ENCODE peak calls at places on chromosome 7, in four cellular contexts. X is astrocyte, C is hepatocyte, F is GM23338. L is an unnamed sample.

GRCh38 chr7:78306631-78307030 is 508.1 kb downstream of the PHTF2 start:
- DNase-seq in F (no peak), C (no peak), X (no peak), L (no peak)

GRCh38 chr7:135168001-135168400 is 2.5 kb downstream of the CYREN start:
- DNase-seq in X (no peak), C (peak; percentile 42), F (no peak), L (no peak)

GRCh38 chr7:55055479-55055878 is 36.7 kb downstream of the EGFR start:
- DNase-seq in F (no peak), X (peak; percentile 66), C (no peak), L (no peak)

GRCh38 chr7:3461923-3462322 is 160.9 kb downstream of the SDK1 start:
- DNase-seq in F (no peak), C (no peak), X (no peak), L (no peak)

GRCh38 chr7:69598487-69599148 is 343 bp downstream of the AUTS2 start:
- DNase-seq in C (no peak), F (peak; percentile 58), X (peak; percentile 22), L (peak; percentile 19)

GRCh38 chr7:151290355-151290760 is 41.9 kb upstream of the SMARCD3 start:
- DNase-seq in C (no peak), X (no peak), F (no peak), L (no peak)

GRCh38 chr7:25429731-25430130 is 201.4 kb upstream of the NPVF start:
- DNase-seq in F (no peak), X (no peak), C (peak; percentile 28), L (no peak)

GRCh38 chr7:47556511-47557180 is 25.3 kb downstream of the TNS3 start:
- DNase-seq in X (no peak), C (no peak), F (no peak), L (no peak)

GRCh38 chr7:108592633-108593277 is 23.1 kb downstream of the DNAJB9 start:
- DNase-seq in F (no peak), X (no peak), C (peak; percentile 45), L (no peak)

GRCh38 chr7:102150266-102150665 is 136.4 kb upstream of the SH2B2 start:
- DNase-seq in F (no peak), C (no peak), X (no peak), L (no peak)

GRCh38 chr7:135801045-135801693 is 52.6 kb upstream of the FAM180A start:
- DNase-seq in F (peak; percentile 88), C (peak; percentile 83), X (peak; percentile 48), L (peak; percentile 38)

GRCh38 chr7:46478046-46478445 is 557.0 kb upstream of the IGFBP3 start:
- DNase-seq in C (no peak), X (peak; percentile 77), F (no peak), L (no peak)

GRCh38 chr7:130733866-130734524 is at the start of gene KLF14:
- DNase-seq in X (no peak), F (peak; percentile 55), C (peak; percentile 35), L (peak; percentile 20)

GRCh38 chr7:87445897-87446296 is 29.6 kb downstream of the ABCB4 start:
- DNase-seq in C (no peak), F (no peak), X (no peak), L (no peak)

GRCh38 chr7:1475991-1476390 is 16.7 kb upstream of the MICALL2 start:
- DNase-seq in C (no peak), X (no peak), F (no peak), L (no peak)

GRCh38 chr7:15938153-15938552 is 251.7 kb upstream of the MEOX2 start:
- DNase-seq in X (peak; percentile 5), F (no peak), C (no peak), L (no peak)

GRCh38 chr7:50791921-50792341 is 9.2 kb upstream of the GRB10 start:
- DNase-seq in F (no peak), X (no peak), C (peak; percentile 45), L (no peak)

GRCh38 chr7:2299853-2300512 is 14.3 kb downstream of the SNX8 start:
- DNase-seq in C (no peak), F (no peak), X (no peak), L (no peak)

GRCh38 chr7:126368-126767 is 66.0 kb upstream of the FAM20C start:
- DNase-seq in X (no peak), F (no peak), C (no peak), L (no peak)

GRCh38 chr7:125061-125471 is 67.3 kb upstream of the FAM20C start:
- DNase-seq in F (no peak), X (no peak), C (peak; percentile 3), L (no peak)

GRCh38 chr7:124130-124949 is 68.0 kb upstream of the FAM20C start:
- DNase-seq in X (no peak), C (peak; percentile 3), F (peak; percentile 52), L (no peak)

GRCh38 chr7:127064-127598 is 65.2 kb upstream of the FAM20C start:
- DNase-seq in X (no peak), F (no peak), C (peak; percentile 3), L (no peak)

DNA sequence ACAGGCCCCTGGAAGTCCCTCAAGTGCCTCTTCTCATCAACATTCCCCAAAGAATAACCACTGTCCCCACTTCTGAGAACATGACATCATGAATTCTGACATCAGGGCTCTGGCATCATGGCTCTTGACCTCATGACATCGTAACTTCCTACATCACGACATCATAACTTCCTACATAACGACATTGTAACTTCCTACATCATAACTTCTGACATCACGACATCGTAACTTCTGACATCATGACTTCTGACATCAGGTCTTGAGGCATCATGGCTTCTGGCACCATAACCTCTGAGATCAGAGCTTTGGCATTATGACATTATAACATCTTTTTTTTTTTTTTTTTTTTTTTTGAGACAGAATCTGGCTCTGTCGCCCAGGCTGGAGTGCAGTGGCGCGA is 66.7 kb upstream of the FAM20C start:
- DNase-seq in X (no peak), C (no peak), F (no peak), L (no peak)
- H3K4me3 ChIP-seq in X (no peak overlapping the region), C (no peak overlapping the region), F (no peak overlapping the region), L (no peak overlapping the region)

DNA sequence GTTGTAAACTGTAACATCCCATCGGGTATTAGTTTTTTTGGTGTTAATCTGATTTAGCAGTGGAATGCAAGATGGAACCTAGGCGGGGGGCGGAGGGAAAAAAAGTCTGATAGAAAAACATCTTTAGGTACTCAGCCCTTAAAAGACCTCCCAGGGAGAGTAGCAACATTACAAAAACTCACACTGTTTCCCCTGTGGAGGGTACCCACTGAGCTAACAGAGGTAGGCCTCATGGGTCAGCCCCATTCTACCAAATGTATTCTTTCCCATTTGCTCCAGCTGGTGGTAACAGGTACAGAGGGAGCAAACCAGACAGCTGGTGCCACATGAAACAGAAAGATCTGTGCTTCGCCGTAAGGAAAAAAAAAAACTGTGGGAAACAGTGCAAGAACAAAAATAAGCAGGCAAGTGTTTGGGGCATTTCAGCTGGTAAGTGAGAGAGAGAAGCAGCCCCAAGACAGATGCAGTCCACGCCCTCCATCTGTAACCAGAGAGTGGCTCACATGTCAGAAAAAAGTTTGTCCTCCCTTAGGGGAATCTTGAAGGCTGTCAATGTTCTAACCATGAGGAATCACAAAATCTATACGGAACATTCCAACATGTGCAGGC is 65.3 kb downstream of the HOXA1 start:
- DNase-seq in F (peak; percentile 47), X (no peak), C (no peak), L (no peak)
- H3K27ac ChIP-seq in F (no peak overlapping the region), X (no peak overlapping the region), C (no peak overlapping the region), L (no peak overlapping the region)

DNA sequence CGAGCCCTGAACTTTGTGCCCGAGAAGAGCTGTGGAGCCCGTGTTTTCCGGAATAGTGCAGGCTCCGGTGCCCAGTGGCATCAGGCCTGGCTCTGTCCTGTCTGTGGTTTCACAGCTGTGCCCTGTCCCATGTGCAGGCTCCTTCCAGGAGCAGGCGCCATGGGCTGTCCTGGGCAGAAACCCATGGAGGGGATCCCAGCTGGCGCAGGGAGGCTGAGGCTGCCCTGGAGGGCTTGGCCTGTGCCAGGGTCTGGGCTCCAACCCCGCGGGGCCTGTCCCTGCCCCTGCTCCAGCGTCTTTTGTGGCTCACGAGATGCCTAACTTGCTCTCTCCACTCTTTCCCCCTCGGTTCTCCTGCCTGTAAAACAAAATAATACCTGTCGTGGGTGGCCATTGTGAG is 23.3 kb upstream of the CRHR2 start:
- DNase-seq in C (no peak), X (no peak), F (no peak), L (no peak)
- TF ChIP-seq CTCF in C (no peak), X (no peak), F (no peak), L (no peak)

DNA sequence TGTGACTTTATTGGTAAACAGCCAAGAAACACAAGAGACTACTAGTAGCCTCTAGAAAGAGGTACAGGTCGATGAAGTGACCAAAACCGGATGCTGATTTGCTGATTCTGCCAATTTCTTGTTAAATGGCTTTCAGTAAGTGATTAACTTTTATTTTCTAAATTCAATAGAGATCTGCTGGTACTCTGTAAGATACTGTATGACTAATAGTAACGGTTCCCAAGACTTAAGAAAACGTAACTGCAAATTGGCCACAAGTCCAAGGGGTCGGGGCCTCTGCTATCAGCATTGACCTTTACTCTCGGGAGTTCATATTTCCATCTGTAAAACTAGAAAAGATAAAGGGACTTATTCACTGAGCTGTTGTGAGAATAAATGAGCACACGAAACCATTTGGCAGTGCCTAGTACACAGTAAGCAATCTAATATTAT is 1.4 kb downstream of the FAM3C start:
- DNase-seq in C (peak; percentile 31), X (no peak), F (no peak), L (no peak)
- H3K4me3 ChIP-seq in C (peak overlapping the region; percentile 69), X (peak overlapping the region; percentile 99), F (peak overlapping the region; percentile 84), L (no peak overlapping the region)

GRCh38 chr7:21941570-21942224 is 4.0 kb downstream of the CDCA7L start:
- DNase-seq in C (peak; percentile 40), F (no peak), X (peak; percentile 59), L (no peak)

GRCh38 chr7:21945374-21946227 is at the start of gene CDCA7L:
- DNase-seq in X (peak; percentile 60), C (peak; percentile 73), F (peak; percentile 94), L (peak; percentile 86)

GRCh38 chr7:21944616-21945373 is 904 bp downstream of the CDCA7L start:
- DNase-seq in C (peak; percentile 67), F (peak; percentile 86), X (no peak), L (peak; percentile 83)

GRCh38 chr7:21942955-21943354 is 2.7 kb downstream of the CDCA7L start:
- DNase-seq in F (no peak), C (no peak), X (no peak), L (no peak)

DNA sequence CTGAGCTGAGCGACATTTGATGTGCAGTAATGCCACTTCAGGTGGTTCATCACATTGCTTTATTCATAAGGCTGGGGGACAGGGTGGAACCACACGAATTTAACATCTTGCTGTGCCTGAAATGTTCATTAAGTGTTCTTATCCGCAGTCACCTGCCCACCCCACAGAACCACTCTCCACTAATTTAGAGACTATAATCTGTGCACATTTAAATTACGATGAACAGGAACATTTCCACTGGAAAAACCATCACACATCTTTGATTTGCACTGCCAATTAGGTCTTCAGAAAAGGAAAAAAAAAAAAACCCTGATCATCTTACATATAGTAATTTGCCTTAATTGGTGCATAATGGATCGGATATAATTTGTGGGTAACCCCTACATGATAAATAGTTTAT is 2.3 kb downstream of the CDCA7L start:
- DNase-seq in F (no peak), C (no peak), X (no peak), L (no peak)
- H3K27ac ChIP-seq in F (no peak overlapping the region), C (no peak overlapping the region), X (no peak overlapping the region), L (no peak overlapping the region)

L was measured in colonic mucosa.